ENCODE peak calls at places on chromosomes 4 and X, in six cellular contexts. B, P, N, R, D and J are unnamed samples.

GRCh38 chr4:22474636-22475310 is 41.1 kb downstream of the ADGRA3 start:
- DNase-seq in B (no peak), N (no peak), D (no peak), P (no peak), R (no peak), J (no peak)

GRCh38 chr4:2183394-2183793 is 58.5 kb downstream of the HAUS3 start:
- DNase-seq in R (no peak), P (no peak), D (no peak), N (no peak), B (no peak), J (no peak)

GRCh38 chrX:42119076-42119475 is 195.7 kb upstream of the CASK start:
- DNase-seq in D (no peak), N (no peak), R (no peak), P (no peak), B (no peak), J (no peak)

GRCh38 chr4:74433043-74433442 is 11.9 kb upstream of the AREG start:
- DNase-seq in D (no peak), P (no peak), R (no peak), B (no peak), N (no peak), J (no peak)

GRCh38 chrX:58025979-58026378 is 115.7 kb upstream of the ZXDA start:
- DNase-seq in D (peak; percentile 9), R (peak; percentile 10), P (peak; percentile 37), N (no peak), B (no peak), J (peak; percentile 44)

GRCh38 chr4:24798036-24798610 is 2.8 kb downstream of the SOD3 start:
- DNase-seq in P (no peak), B (no peak), D (no peak), R (no peak), N (no peak), J (no peak)

GRCh38 chrX:68692651-68693050 is 45.2 kb downstream of the STARD8 start:
- DNase-seq in N (no peak), R (no peak), D (no peak), P (no peak), B (no peak), J (no peak)

GRCh38 chr4:128600996-128601857 is 208.3 kb upstream of the JADE1 start:
- DNase-seq in P (peak; percentile 17), R (no peak), B (no peak), N (no peak), D (no peak), J (peak; percentile 54)

GRCh38 chr4:168643083-168643795 is 146.4 kb downstream of the PALLD start:
- DNase-seq in B (no peak), N (no peak), D (no peak), R (no peak), P (no peak), J (no peak)

GRCh38 chrX:112642349-112642748 is 37.4 kb downstream of the LHFPL1 start:
- DNase-seq in B (no peak), R (peak; percentile 9), D (peak; percentile 13), P (peak; percentile 12), N (peak; percentile 18), J (peak; percentile 23)

GRCh38 chr4:140427919-140428471 is 547 bp upstream of the CLGN start:
- DNase-seq in B (no peak), D (no peak), P (no peak), R (no peak), N (no peak), J (no peak)

GRCh38 chr4:16684083-16684482 is 214.4 kb downstream of the LDB2 start:
- DNase-seq in B (no peak), R (no peak), P (no peak), N (no peak), D (no peak), J (no peak)

GRCh38 chr4:25710637-25711036 is 55.0 kb downstream of the SLC34A2 start:
- DNase-seq in N (no peak), D (no peak), R (no peak), P (no peak), B (no peak), J (no peak)

GRCh38 chr4:7351014-7351413 is 83.7 kb downstream of the PSAPL1 start:
- DNase-seq in B (no peak), N (no peak), R (no peak), P (no peak), D (no peak), J (no peak)

GRCh38 chr4:76055005-76055404 is 19.1 kb upstream of the CXCL11 start:
- DNase-seq in P (no peak), B (no peak), R (no peak), N (no peak), D (no peak), J (no peak)

GRCh38 chrX:66130469-66130868 is 33.6 kb upstream of the HEPH start:
- DNase-seq in N (no peak), P (no peak), D (no peak), B (no peak), R (no peak), J (no peak)

GRCh38 chrX:17323397-17323796 is 51.6 kb upstream of the NHS start:
- DNase-seq in N (no peak), P (no peak), D (no peak), R (no peak), B (no peak), J (no peak)

GRCh38 chrX:47091149-47091775 is 13.0 kb downstream of the RGN start:
- DNase-seq in N (no peak), R (no peak), D (no peak), B (no peak), P (no peak), J (no peak)

GRCh38 chrX:54442790-54443189 is 2.6 kb downstream of the TSR2 start:
- DNase-seq in B (no peak), N (no peak), R (no peak), D (no peak), P (no peak), J (no peak)

GRCh38 chr4:74543983-74544382 is 99.0 kb downstream of the AREG start:
- DNase-seq in P (no peak), D (no peak), B (no peak), N (no peak), R (no peak), J (no peak)

GRCh38 chrX:74343970-74344622 is 40.1 kb downstream of the ZCCHC13 start:
- DNase-seq in N (no peak), R (peak; percentile 36), D (peak; percentile 38), B (no peak), P (peak; percentile 56), J (no peak)

GRCh38 chr4:16544251-16544721 is 318.0 kb upstream of the TAPT1 start:
- DNase-seq in B (no peak), N (no peak), D (no peak), P (peak; percentile 15), R (no peak), J (peak; percentile 53)

GRCh38 chrX:56783450-56783831 is 54.4 kb downstream of the NBDY start:
- DNase-seq in D (peak; percentile 67), P (peak; percentile 86), B (peak; percentile 54), R (no peak), N (no peak), J (no peak)

GRCh38 chrX:73943572-73943899 is 360.4 kb upstream of the ZCCHC13 start:
- DNase-seq in N (no peak), P (no peak), R (no peak), B (no peak), D (no peak), J (no peak)